ENCODE peak calls at places on chromosomes 7 and 10, in eight cellular contexts. W is naive thymus-derived CD4-positive, alpha-beta T cell; V is lung; T is heart left ventricle; A is cardiac muscle cell; D is iPS DF 6.9; Z is psoas muscle; Q is neural progenitor cell. S is an unnamed sample.

GRCh38 chr10:47020491-47020890 is 109.3 kb downstream of the PTPN20 start:
- DNase-seq in W (no peak), V (peak), T (no peak), A (no peak), D (no peak), Z (no peak), Q (no peak), S (peak)

GRCh38 chr10:70695241-70696030 is 23.1 kb downstream of the ADAMTS14 start:
- DNase-seq in W (no peak), V (no peak), T (no peak), A (no peak), D (no peak), Z (no peak), Q (no peak), S (no peak)

GRCh38 chr10:71888623-71889387 is 37.8 kb upstream of the PSAP start:
- DNase-seq in W (peak), V (peak), T (peak), A (peak), D (no peak), Z (peak), Q (peak), S (peak)

GRCh38 chr7:7946486-7946885 is 22.1 kb upstream of the GLCCI1 start:
- DNase-seq in W (no peak), V (no peak), T (no peak), A (no peak), D (no peak), Z (no peak), Q (no peak), S (no peak)

GRCh38 chr7:151427705-151428392 is 12.1 kb downstream of the CRYGN start:
- DNase-seq in W (no peak), V (no peak), T (no peak), A (no peak), D (no peak), Z (no peak), Q (no peak), S (no peak)

GRCh38 chr10:22681783-22682183 is 32.6 kb downstream of the PIP4K2A start:
- DNase-seq in W (no peak), V (no peak), T (no peak), A (no peak), D (no peak), Z (no peak), Q (no peak), S (no peak)

GRCh38 chr7:40753455-40753854 is 618.6 kb downstream of the SUGCT start:
- DNase-seq in W (no peak), V (no peak), T (no peak), A (no peak), D (no peak), Z (no peak), Q (no peak), S (no peak)

GRCh38 chr10:30215631-30216030 is 133.4 kb downstream of the MTPAP start:
- DNase-seq in W (no peak), V (no peak), T (peak), A (no peak), D (no peak), Z (no peak), Q (no peak), S (no peak)

GRCh38 chr10:32153931-32154330 is 97.7 kb upstream of the KIF5B start:
- DNase-seq in W (no peak), V (no peak), T (no peak), A (no peak), D (no peak), Z (no peak), Q (no peak), S (no peak)

GRCh38 chr10:32151876-32152275 is 95.7 kb upstream of the KIF5B start:
- DNase-seq in W (no peak), V (no peak), T (no peak), A (no peak), D (no peak), Z (no peak), Q (no peak), S (no peak)

GRCh38 chr10:32156031-32156495 is 99.8 kb upstream of the KIF5B start:
- DNase-seq in W (no peak), V (no peak), T (no peak), A (no peak), D (no peak), Z (no peak), Q (no peak), S (no peak)

GRCh38 chr10:32153252-32153651 is 97.0 kb upstream of the KIF5B start:
- DNase-seq in W (no peak), V (no peak), T (no peak), A (no peak), D (no peak), Z (no peak), Q (no peak), S (no peak)

GRCh38 chr10:32155075-32155516 is 98.9 kb upstream of the KIF5B start:
- DNase-seq in W (no peak), V (no peak), T (no peak), A (no peak), D (no peak), Z (no peak), Q (no peak), S (no peak)
- H3K27ac ChIP-seq in W (no peak), V (no peak), T (no peak), A (no peak), D (no peak), Z (no peak), Q (no peak), S (peak)

GRCh38 chr7:25025218-25025671 is 45.3 kb upstream of the OSBPL3 start:
- DNase-seq in W (no peak), V (no peak), T (no peak), A (peak), D (no peak), Z (no peak), Q (no peak), S (no peak)
- H3K27ac ChIP-seq in W (no peak), V (no peak), T (no peak), A (peak), D (no peak), Z (no peak), Q (no peak), S (no peak)

GRCh38 chr7:121012919-121013318 is 24.4 kb downstream of the CPED1 start:
- DNase-seq in W (no peak), V (no peak), T (no peak), A (no peak), D (no peak), Z (no peak), Q (no peak), S (no peak)
- H3K27ac ChIP-seq in W (no peak), V (no peak), T (no peak), A (no peak), D (no peak), Z (peak), Q (no peak), S (no peak)

DNA sequence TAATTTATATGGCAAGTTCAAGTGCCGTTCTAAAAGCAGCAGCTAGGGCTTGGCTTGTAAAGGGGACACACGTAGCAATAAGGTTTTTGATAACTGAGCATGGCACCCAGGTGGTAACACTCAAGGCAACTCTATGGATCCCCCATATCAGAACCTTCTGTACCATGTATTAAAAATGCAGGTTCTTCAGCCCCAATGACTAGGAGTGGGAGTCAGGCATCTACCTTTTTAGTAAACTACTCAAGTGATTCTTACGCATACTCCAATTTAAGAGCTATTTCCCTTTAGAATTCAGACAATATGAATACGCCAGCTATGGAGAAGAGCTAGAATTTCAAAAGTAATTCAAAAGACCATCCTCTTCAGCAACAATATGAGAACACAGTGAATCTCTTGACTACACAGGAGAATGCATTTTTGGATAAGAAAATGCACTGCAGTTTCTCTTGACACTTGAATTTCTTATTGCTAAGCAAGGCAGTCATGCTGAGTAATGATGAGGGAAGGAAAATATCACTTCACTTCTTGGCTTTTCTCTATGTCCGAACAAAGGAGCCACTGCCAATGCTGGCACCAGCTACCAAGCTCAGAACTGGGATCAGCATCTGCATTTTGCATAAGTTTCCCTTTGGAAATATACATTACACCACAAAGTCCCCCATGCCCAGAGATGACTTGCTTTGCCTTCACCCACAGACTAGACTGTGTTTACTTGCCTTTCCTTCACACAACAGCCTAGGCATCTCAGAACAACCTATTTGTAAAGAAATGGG is 53.5 kb downstream of the ABLIM1 start:
- DNase-seq in W (no peak), V (no peak), T (no peak), A (no peak), D (no peak), Z (no peak), Q (no peak), S (no peak)
- H3K27ac ChIP-seq in W (no peak), V (peak), T (peak), A (peak), D (no peak), Z (no peak), Q (no peak), S (peak)

GRCh38 chr10:95729323-95730055 is 26.5 kb upstream of the ENTPD1 start:
- DNase-seq in W (no peak), V (no peak), T (no peak), A (no peak), D (no peak), Z (no peak), Q (no peak), S (no peak)

GRCh38 chr10:95728535-95728934 is 27.4 kb upstream of the ENTPD1 start:
- DNase-seq in W (no peak), V (no peak), T (no peak), A (no peak), D (no peak), Z (no peak), Q (no peak), S (no peak)

DNA sequence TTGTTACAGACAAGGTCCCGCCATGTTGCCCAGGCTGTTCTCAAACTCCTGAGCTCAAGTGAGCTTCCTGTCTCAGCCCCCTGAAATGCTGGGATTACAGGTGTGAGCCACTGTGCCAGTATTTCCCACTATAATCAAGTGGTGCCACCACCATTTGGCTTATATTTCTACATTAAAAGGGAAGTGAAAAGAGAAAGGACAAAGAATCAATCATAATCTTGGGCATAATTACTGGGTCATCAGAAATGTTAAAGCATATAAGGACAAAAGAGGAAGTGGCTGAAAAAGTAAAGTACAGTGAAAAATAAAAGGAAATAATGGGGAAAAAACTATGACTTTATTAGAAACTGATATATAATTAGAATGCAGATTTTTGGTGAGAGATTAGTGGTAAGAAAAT is 25.7 kb upstream of the ENTPD1 start:
- DNase-seq in W (no peak), V (no peak), T (no peak), A (no peak), D (no peak), Z (no peak), Q (no peak), S (no peak)
- H3K27ac ChIP-seq in W (no peak), V (peak), T (peak), A (no peak), D (no peak), Z (no peak), Q (no peak), S (no peak)

GRCh38 chr10:82438277-82438676 is 563.3 kb downstream of the NRG3 start:
- DNase-seq in W (no peak), V (no peak), T (no peak), A (no peak), D (no peak), Z (peak), Q (no peak), S (no peak)

GRCh38 chr10:82440775-82441174 is 565.8 kb downstream of the NRG3 start:
- DNase-seq in W (no peak), V (no peak), T (no peak), A (no peak), D (no peak), Z (no peak), Q (no peak), S (no peak)
- H3K27ac ChIP-seq in W (no peak), V (no peak), T (no peak), A (no peak), D (no peak), Z (no peak), Q (no peak), S (no peak)

GRCh38 chr10:88228130-88228529 is 355.0 kb downstream of the RNLS start:
- DNase-seq in W (no peak), V (no peak), T (no peak), A (no peak), D (no peak), Z (no peak), Q (no peak), S (no peak)
- H3K27ac ChIP-seq in W (no peak), V (no peak), T (peak), A (no peak), D (no peak), Z (peak), Q (no peak), S (no peak)

DNA sequence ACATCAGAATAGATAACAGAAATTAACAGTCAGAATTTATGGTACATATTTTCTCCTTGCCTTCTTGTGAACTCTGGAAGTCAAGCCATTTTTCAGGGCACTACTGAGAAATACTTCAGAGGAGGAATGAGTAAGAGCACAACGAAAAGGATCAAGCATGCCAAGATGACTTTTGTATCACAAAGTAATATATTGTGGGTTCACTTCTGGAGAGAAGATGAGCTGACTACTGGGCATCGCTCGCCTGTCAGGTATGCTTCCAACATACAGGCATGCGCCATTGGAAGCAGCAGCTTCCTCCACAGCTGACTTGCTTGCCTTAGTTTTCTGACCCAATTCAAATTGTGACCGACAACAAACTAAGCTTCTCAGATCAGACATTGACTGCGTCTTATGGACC is 137.3 kb downstream of the VTI1A start:
- DNase-seq in W (no peak), V (no peak), T (no peak), A (no peak), D (no peak), Z (no peak), Q (no peak), S (no peak)
- H3K27ac ChIP-seq in W (no peak), V (no peak), T (no peak), A (no peak), D (no peak), Z (no peak), Q (no peak), S (no peak)

DNA sequence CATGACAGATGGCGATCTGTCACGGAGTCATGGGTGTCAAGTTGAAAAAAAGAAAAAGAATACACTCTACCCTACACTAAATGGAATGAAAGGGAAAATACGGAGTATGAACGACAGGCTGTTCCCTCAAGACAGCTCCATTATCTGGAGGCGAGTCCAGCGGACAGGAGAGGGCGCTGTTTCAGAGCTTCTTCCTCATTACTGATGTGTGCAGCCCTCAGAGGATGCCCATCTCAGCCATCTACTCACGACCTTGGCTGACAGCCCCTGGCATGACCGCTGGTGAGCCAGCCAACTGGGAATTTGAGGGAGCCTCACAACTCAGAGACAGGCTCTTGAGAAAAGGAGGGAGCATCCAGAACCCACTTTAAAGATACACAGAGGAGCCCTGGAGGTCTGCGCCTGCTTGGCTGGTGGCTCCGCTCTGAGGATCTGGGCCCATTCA is 49.6 kb upstream of the SMNDC1 start:
- DNase-seq in W (peak), V (peak), T (peak), A (peak), D (peak), Z (peak), Q (peak), S (peak)
- H3K27ac ChIP-seq in W (no peak), V (no peak), T (no peak), A (no peak), D (no peak), Z (no peak), Q (no peak), S (no peak)